ENCODE peak calls at places on chromosome 3, in nine cellular contexts. A is adipocyte; S is IMR-90; Q is spleen; F is kidney; E is CD8-positive, alpha-beta memory T cell; J is transverse colon; B is heart right ventricle; D is cardiac muscle cell. L is an unnamed sample.

GRCh38 chr3:172098698-172099494 is 59.5 kb downstream of the FNDC3B start:
- DNase-seq in A (no peak), S (no peak), Q (no peak), F (no peak), E (no peak), J (no peak), B (no peak), D (peak; percentile 25), L (no peak)

GRCh38 chr3:42503957-42504333 is 1.5 kb downstream of the VIPR1 start:
- DNase-seq in A (no peak), S (no peak), Q (peak; percentile 64), F (no peak), E (no peak), J (peak; percentile 10), B (no peak), D (no peak), L (no peak)

GRCh38 chr3:25462495-25462894 is 34.4 kb downstream of the RARB start:
- DNase-seq in A (no peak), S (no peak), Q (no peak), F (no peak), E (no peak), J (no peak), B (no peak), D (no peak), L (no peak)

GRCh38 chr3:52444860-52445793 is at the start of gene SEMA3G:
- DNase-seq in A (peak; percentile 82), S (peak; percentile 34), Q (peak; percentile 91), F (peak; percentile 92), E (peak; percentile 59), J (peak; percentile 87), B (peak; percentile 75), D (peak; percentile 88), L (peak; percentile 58)

GRCh38 chr3:190446492-190447301 is 3.0 kb downstream of the TMEM207 start:
- DNase-seq in A (no peak), S (no peak), Q (no peak), F (no peak), E (no peak), J (no peak), B (no peak), D (no peak), L (peak; percentile 3)

GRCh38 chr3:170907519-170908234 is 760 bp downstream of the EIF5A2 start:
- DNase-seq in A (peak; percentile 47), S (peak; percentile 11), Q (peak; percentile 66), F (peak; percentile 55), E (no peak), J (no peak), B (no peak), D (peak; percentile 5), L (peak; percentile 24)

GRCh38 chr3:122392868-122393844 is 9.2 kb downstream of the FAM162A start:
- DNase-seq in A (peak; percentile 84), S (peak; percentile 66), Q (no peak), F (no peak), E (no peak), J (no peak), B (no peak), D (peak; percentile 34), L (peak; percentile 61)

GRCh38 chr3:174023445-174023844 is 625.9 kb downstream of the NLGN1 start:
- DNase-seq in A (peak; percentile 3), S (peak; percentile 21), Q (no peak), F (no peak), E (no peak), J (no peak), B (no peak), D (peak; percentile 45), L (no peak)

GRCh38 chr3:88057650-88058321 is 1.0 kb downstream of the CGGBP1 start:
- DNase-seq in A (peak; percentile 66), S (peak; percentile 20), Q (no peak), F (no peak), E (no peak), J (no peak), B (no peak), D (peak; percentile 8), L (no peak)

GRCh38 chr3:127456471-127457093 is 134.0 kb downstream of the TPRA1 start:
- DNase-seq in A (peak; percentile 31), S (peak; percentile 63), Q (peak; percentile 61), F (peak; percentile 67), E (no peak), J (no peak), B (no peak), D (no peak), L (no peak)

GRCh38 chr3:111764645-111765091 is 94.4 kb upstream of the PHLDB2 start:
- DNase-seq in A (no peak), S (peak; percentile 59), Q (no peak), F (no peak), E (no peak), J (no peak), B (no peak), D (no peak), L (no peak)

GRCh38 chr3:159884661-159885402 is 103.8 kb upstream of the IL12A start:
- DNase-seq in A (peak; percentile 76), S (peak; percentile 65), Q (no peak), F (no peak), E (no peak), J (no peak), B (no peak), D (peak; percentile 32), L (no peak)

GRCh38 chr3:148902173-148902791 is 37.2 kb downstream of the CPA3 start:
- DNase-seq in A (peak; percentile 79), S (peak; percentile 50), Q (no peak), F (no peak), E (no peak), J (no peak), B (no peak), D (no peak), L (peak; percentile 40)

GRCh38 chr3:184591789-184592188 is 30.2 kb downstream of the EPHB3 start:
- DNase-seq in A (no peak), S (no peak), Q (no peak), F (peak; percentile 48), E (no peak), J (no peak), B (no peak), D (no peak), L (no peak)

GRCh38 chr3:187957209-187957981 is 196.6 kb upstream of the LPP start:
- DNase-seq in A (no peak), S (no peak), Q (no peak), F (no peak), E (no peak), J (peak; percentile 35), B (no peak), D (no peak), L (no peak)
- H3K4me1 ChIP-seq in A (peaks cover 53% of the 10 kb centered on the region), S (peaks cover 14% of the 10 kb centered on the region), Q (peaks cover 43% of the 10 kb centered on the region), F (peaks cover 12% of the 10 kb centered on the region), E (peaks cover 24% of the 10 kb centered on the region), J (peaks cover 18% of the 10 kb centered on the region), B (peaks cover 38% of the 10 kb centered on the region), D (no peaks in the 10 kb centered on the region), L (no peaks in the 10 kb centered on the region)

GRCh38 chr3:58092516-58092915 is 84.3 kb downstream of the FLNB start:
- DNase-seq in A (peak; percentile 49), S (peak; percentile 21), Q (no peak), F (no peak), E (no peak), J (no peak), B (no peak), D (no peak), L (no peak)

GRCh38 chr3:58098531-58098930 is 90.3 kb downstream of the FLNB start:
- DNase-seq in A (no peak), S (no peak), Q (no peak), F (no peak), E (no peak), J (no peak), B (no peak), D (no peak), L (no peak)

GRCh38 chr3:58093573-58094195 is 85.5 kb downstream of the FLNB start:
- DNase-seq in A (peak; percentile 39), S (peak; percentile 77), Q (no peak), F (no peak), E (no peak), J (no peak), B (no peak), D (no peak), L (no peak)

GRCh38 chr3:58095471-58096145 is 87.4 kb downstream of the FLNB start:
- DNase-seq in A (no peak), S (no peak), Q (no peak), F (no peak), E (no peak), J (no peak), B (no peak), D (no peak), L (no peak)

DNA sequence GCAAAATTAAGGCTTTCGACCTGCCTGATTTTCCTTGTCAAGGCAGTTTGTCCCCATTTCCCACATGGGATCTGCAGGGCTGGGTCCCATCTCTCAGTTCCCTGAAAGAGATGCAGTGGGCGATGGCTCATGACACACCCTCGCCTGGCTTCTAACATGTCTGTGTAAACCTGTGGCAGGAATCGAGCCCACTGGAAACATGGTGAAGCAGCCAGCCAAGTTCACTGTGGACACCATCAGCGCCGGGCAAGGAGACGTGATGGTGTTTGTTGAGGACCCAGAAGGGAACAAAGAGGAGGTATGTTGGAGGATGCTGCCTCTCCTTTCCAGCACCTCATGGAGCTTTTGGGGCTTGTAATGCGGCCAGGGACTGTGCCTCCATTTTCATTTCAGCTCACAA is 86.4 kb downstream of the FLNB start:
- DNase-seq in A (no peak), S (no peak), Q (no peak), F (no peak), E (no peak), J (no peak), B (no peak), D (no peak), L (no peak)
- H3K36me3 ChIP-seq in A (peaks cover 38% of the 10 kb centered on the region), S (peaks cover 39% of the 10 kb centered on the region), Q (peaks cover 52% of the 10 kb centered on the region), F (peaks cover 35% of the 10 kb centered on the region), E (no peaks in the 10 kb centered on the region), J (no peaks in the 10 kb centered on the region), B (peaks cover 13% of the 10 kb centered on the region), D (no peaks in the 10 kb centered on the region), L (no peaks in the 10 kb centered on the region)

DNA sequence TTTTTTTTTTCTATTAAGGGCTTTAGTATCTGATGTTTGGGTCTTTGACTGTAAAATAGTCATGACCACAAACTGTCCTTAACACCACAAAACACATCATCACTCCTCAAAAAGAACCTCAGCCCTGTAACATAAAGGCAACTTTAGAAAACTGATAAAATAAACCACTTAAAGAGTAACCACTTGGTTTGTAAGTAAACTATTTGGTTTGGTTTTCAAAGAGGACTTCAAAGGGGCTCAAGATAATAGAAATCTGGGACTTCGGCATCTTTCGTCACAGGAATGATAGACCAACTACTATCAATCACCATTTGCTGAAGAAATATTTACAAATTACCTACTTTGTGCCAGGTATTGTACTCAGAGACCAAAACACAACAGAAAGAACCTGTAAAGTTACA is 167.8 kb downstream of the FOXP1 start:
- DNase-seq in A (no peak), S (peak; percentile 22), Q (no peak), F (no peak), E (no peak), J (no peak), B (no peak), D (no peak), L (no peak)
- H3K4me3 ChIP-seq in A (no peak overlapping the region), S (no peak overlapping the region), Q (no peak overlapping the region), F (no peak overlapping the region), E (no peak overlapping the region), J (no peak overlapping the region), B (no peak overlapping the region), D (no peak overlapping the region), L (no peak overlapping the region)

DNA sequence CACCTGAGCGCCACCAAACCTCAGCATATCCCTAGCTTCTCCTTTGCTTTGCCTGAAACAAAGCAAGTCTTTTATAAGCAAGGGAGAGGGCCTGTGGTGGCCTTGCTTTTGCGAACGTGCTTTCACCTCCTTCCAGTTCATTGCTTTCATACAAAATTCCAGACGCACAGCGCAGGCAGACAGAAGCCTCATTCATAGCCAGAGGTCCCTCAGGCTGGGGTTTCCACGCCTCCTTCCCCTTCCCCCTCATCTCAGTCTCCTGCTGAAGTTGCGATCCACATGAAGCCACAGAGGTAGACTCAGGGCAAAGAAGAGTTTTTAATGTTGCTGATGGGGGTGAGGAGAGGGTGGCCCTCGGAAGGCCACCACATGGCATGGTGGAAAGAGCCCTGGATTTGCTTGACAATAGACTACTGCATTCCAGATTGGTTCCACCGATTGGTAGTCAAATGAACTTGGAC is 59.4 kb upstream of the FLNB start:
- DNase-seq in A (no peak), S (no peak), Q (peak; percentile 23), F (no peak), E (no peak), J (no peak), B (no peak), D (no peak), L (peak; percentile 39)
- H3K4me1 ChIP-seq in A (peaks cover 43% of the 10 kb centered on the region), S (peaks cover 18% of the 10 kb centered on the region), Q (peaks cover 36% of the 10 kb centered on the region), F (peaks cover 34% of the 10 kb centered on the region), E (no peaks in the 10 kb centered on the region), J (peaks cover 16% of the 10 kb centered on the region), B (peaks cover 57% of the 10 kb centered on the region), D (peaks cover 21% of the 10 kb centered on the region), L (peaks cover 26% of the 10 kb centered on the region)

L was measured in SJCRH30.